ENCODE peak calls at places on chromosomes 11 and 22, in nine cellular contexts. E is transverse colon, Y is fibroblast of lung, L is thoracic aorta, F is IMR-90, T is dorsolateral prefrontal cortex, P is Peyer's patch, W is tibial artery, R is uterus. B is an unnamed sample.

GRCh38 chr11:72653616-72654000 is 20.6 kb downstream of the PDE2A start:
- DNase-seq in E (no peak), Y (no peak), L (no peak), F (no peak), T (no peak), P (no peak), W (no peak), R (no peak), B (no peak)

GRCh38 chr11:74269161-74269809 is 42.2 kb downstream of the P4HA3 start:
- DNase-seq in E (no peak), Y (peak; percentile 58), L (no peak), F (peak; percentile 90), T (no peak), P (no peak), W (no peak), R (no peak), B (no peak)

GRCh38 chr22:27329966-27330645 is 471.4 kb downstream of the MN1 start:
- DNase-seq in E (no peak), Y (no peak), L (no peak), F (no peak), T (no peak), P (no peak), W (no peak), R (no peak), B (no peak)

GRCh38 chr11:37861671-37862070 is 1263.6 kb upstream of the RAG2 start:
- DNase-seq in E (no peak), Y (no peak), L (no peak), F (no peak), T (no peak), P (no peak), W (no peak), R (no peak), B (no peak)

GRCh38 chr11:64146036-64146943 is 19.6 kb downstream of the MACROD1 start:
- DNase-seq in E (peak; percentile 61), Y (no peak), L (no peak), F (peak; percentile 37), T (no peak), P (peak; percentile 75), W (no peak), R (no peak), B (peak; percentile 20)

GRCh38 chr22:17368727-17369552 is at the start of gene CECR2:
- DNase-seq in E (peak; percentile 21), Y (peak; percentile 10), L (no peak), F (no peak), T (peak; percentile 56), P (peak; percentile 47), W (no peak), R (peak; percentile 51), B (no peak)

GRCh38 chr22:50473855-50474671 is 772 bp downstream of the SBF1 start:
- DNase-seq in E (peak; percentile 44), Y (peak; percentile 60), L (no peak), F (peak; percentile 67), T (no peak), P (no peak), W (no peak), R (no peak), B (no peak)

GRCh38 chr11:118060879-118061278 is 16.0 kb upstream of the TMPRSS4 start:
- DNase-seq in E (peak; percentile 29), Y (no peak), L (no peak), F (no peak), T (no peak), P (peak; percentile 51), W (peak; percentile 41), R (no peak), B (no peak)

GRCh38 chr11:66466225-66467033 is at the start of gene PELI3:
- DNase-seq in E (peak; percentile 96), Y (peak; percentile 81), L (peak; percentile 66), F (peak; percentile 88), T (peak; percentile 92), P (peak; percentile 97), W (peak; percentile 90), R (peak; percentile 96), B (peak; percentile 96)

GRCh38 chr11:66465371-66466224 is 1.1 kb upstream of the PELI3 start:
- DNase-seq in E (no peak), Y (no peak), L (no peak), F (no peak), T (no peak), P (no peak), W (no peak), R (no peak), B (no peak)

GRCh38 chr11:66467756-66468155 is 1.1 kb downstream of the PELI3 start:
- DNase-seq in E (peak; percentile 60), Y (no peak), L (no peak), F (no peak), T (no peak), P (peak; percentile 59), W (peak; percentile 39), R (peak; percentile 44), B (no peak)

GRCh38 chr11:66468691-66469090 is 2.0 kb downstream of the PELI3 start:
- DNase-seq in E (no peak), Y (no peak), L (no peak), F (no peak), T (no peak), P (no peak), W (no peak), R (no peak), B (no peak)

GRCh38 chr11:66467034-66467659 is 442 bp downstream of the PELI3 start:
- DNase-seq in E (peak; percentile 45), Y (peak; percentile 27), L (no peak), F (peak; percentile 15), T (no peak), P (peak; percentile 57), W (no peak), R (no peak), B (peak; percentile 50)
- TF ChIP-seq CTCF in E (peak; percentile 47), Y (peak; percentile 16), L (peak; percentile 62), F (peak; percentile 30), T (no peak), P (peak; percentile 36), W (peak; percentile 42), R (no peak), B (peak; percentile 37)

GRCh38 chr22:25404556-25404922 is 159.9 kb upstream of the GRK3 start:
- DNase-seq in E (no peak), Y (no peak), L (no peak), F (no peak), T (no peak), P (no peak), W (no peak), R (no peak), B (no peak)

GRCh38 chr22:25403284-25403606 is 161.2 kb upstream of the GRK3 start:
- DNase-seq in E (no peak), Y (no peak), L (no peak), F (peak; percentile 10), T (no peak), P (no peak), W (no peak), R (no peak), B (no peak)

GRCh38 chr22:25402501-25403283 is 161.8 kb upstream of the GRK3 start:
- DNase-seq in E (peak; percentile 35), Y (peak; percentile 74), L (no peak), F (peak; percentile 59), T (no peak), P (no peak), W (no peak), R (peak; percentile 32), B (peak; percentile 25)

GRCh38 chr22:25404923-25405853 is 159.3 kb upstream of the GRK3 start:
- DNase-seq in E (peak; percentile 86), Y (peak; percentile 72), L (no peak), F (peak; percentile 73), T (peak; percentile 62), P (peak; percentile 90), W (peak; percentile 74), R (peak; percentile 64), B (peak; percentile 49)

DNA sequence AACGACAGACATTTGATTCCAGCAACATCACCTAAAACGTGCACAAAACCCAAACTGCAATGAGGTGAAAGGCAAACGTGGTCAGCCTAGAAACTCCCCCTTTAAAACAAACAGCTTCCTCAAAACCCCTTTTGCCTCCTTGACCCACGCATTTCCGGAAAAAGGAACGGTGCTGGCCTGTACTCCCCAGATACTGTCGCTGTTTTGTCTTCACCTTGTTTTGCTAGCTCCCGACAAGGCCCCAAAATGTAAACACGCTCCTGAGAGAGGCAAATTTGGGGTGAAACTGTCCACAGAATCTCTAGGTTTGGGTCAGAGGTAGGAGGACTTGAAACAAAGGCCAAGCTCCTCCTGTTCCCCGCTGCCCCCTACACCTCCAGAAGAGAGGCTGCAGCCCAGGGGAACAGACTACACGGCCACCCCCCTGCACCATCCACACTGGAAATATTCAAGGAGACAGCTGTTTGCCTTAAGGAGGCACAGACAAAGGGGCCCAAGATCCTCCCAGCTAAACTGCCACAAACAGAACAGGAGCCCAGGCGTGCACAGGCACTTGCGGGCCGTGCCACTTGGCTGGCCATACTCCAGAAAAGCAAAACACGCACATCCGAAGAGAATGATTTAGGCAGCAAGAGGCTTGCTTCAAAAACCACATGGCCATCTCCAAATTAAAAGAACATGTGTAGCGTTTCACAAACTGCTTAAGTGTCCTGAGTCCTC is 160.6 kb upstream of the GRK3 start:
- DNase-seq in E (no peak), Y (peak; percentile 32), L (no peak), F (peak; percentile 41), T (no peak), P (no peak), W (no peak), R (no peak), B (peak; percentile 24)
- H3K27ac ChIP-seq in E (peak overlapping the region; percentile 89), Y (peak overlapping the region; percentile 74), L (peak overlapping the region; percentile 87), F (peak overlapping the region; percentile 61), T (peak overlapping the region; percentile 64), P (peak overlapping the region; percentile 95), W (peak overlapping the region; percentile 83), R (peak overlapping the region; percentile 95), B (peak overlapping the region; percentile 91)

GRCh38 chr11:11787305-11788066 is 54.3 kb upstream of the USP47 start:
- DNase-seq in E (peak; percentile 81), Y (peak; percentile 53), L (peak; percentile 19), F (peak; percentile 70), T (peak; percentile 72), P (peak; percentile 90), W (peak; percentile 70), R (peak; percentile 82), B (peak; percentile 72)

GRCh38 chr11:11788067-11788710 is 53.6 kb upstream of the USP47 start:
- DNase-seq in E (no peak), Y (no peak), L (no peak), F (no peak), T (no peak), P (no peak), W (no peak), R (no peak), B (no peak)

GRCh38 chr11:11786234-11786633 is 55.5 kb upstream of the USP47 start:
- DNase-seq in E (no peak), Y (no peak), L (no peak), F (no peak), T (no peak), P (no peak), W (no peak), R (no peak), B (no peak)

GRCh38 chr11:11789735-11790369 is 51.9 kb upstream of the USP47 start:
- DNase-seq in E (no peak), Y (peak; percentile 8), L (no peak), F (peak; percentile 40), T (no peak), P (no peak), W (no peak), R (no peak), B (peak; percentile 28)

DNA sequence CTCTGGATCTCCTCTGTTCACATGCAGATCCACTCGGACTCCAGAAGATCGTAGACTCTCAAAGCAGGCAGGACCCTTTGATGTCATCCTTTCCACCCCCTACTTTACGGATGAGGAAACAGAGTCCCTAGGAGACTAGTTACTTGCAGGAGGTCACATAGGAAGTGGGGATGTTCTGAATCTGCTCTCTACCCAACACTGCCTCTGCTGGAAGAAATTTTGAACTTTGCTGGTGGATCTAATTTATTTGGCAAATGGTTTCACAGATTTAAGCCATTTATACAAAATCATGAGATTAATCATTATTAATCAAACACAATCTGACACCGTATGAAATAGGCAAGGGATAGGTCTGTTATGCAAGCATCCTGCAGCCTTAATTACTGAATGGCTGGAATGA is 55.0 kb upstream of the USP47 start:
- DNase-seq in E (no peak), Y (peak; percentile 20), L (no peak), F (peak; percentile 40), T (no peak), P (no peak), W (no peak), R (no peak), B (peak; percentile 11)
- TF ChIP-seq CTCF in E (peak; percentile 33), Y (peak; percentile 46), L (peak; percentile 49), F (peak; percentile 71), T (peak; percentile 57), P (no peak), W (peak; percentile 44), R (no peak), B (no peak)

GRCh38 chr22:29093501-29093921 is 20.7 kb downstream of the KREMEN1 start:
- DNase-seq in E (no peak), Y (peak; percentile 78), L (no peak), F (peak; percentile 70), T (no peak), P (no peak), W (no peak), R (peak; percentile 24), B (no peak)
- H3K27ac ChIP-seq in E (peak overlapping the region; percentile 38), Y (peak overlapping the region; percentile 30), L (no peak overlapping the region), F (peak overlapping the region; percentile 53), T (peak overlapping the region; percentile 40), P (peak overlapping the region; percentile 31), W (no peak overlapping the region), R (peak overlapping the region; percentile 72), B (no peak overlapping the region)